ENCODE peak calls at places on chromosome 11, in ten cellular contexts. One of them, this sample, is unnamed.

GRCh38 chr11:69000391-69000790 is 12.7 kb downstream of the MRGPRF start:
- DNase-seq in uterus: no peak
- DNase-seq in astrocyte of the spinal cord: no peak
- DNase-seq in CD8-positive, alpha-beta T cell: no peak
- DNase-seq in body of pancreas: no peak
- DNase-seq in GM10248: no peak
- DNase-seq in natural killer cell: no peak
- DNase-seq in H9: peak; percentile 9
- DNase-seq in Calu3: no peak
- DNase-seq in GM20000: no peak
- DNase-seq in this sample: no peak

GRCh38 chr11:15988693-15989231 is 367.6 kb downstream of the SOX6 start:
- DNase-seq in H9: peak; percentile 72
- DNase-seq in Calu3: no peak
- DNase-seq in CD8-positive, alpha-beta T cell: no peak
- DNase-seq in GM10248: no peak
- DNase-seq in uterus: no peak
- DNase-seq in natural killer cell: no peak
- DNase-seq in astrocyte of the spinal cord: no peak
- DNase-seq in GM20000: no peak
- DNase-seq in body of pancreas: no peak
- DNase-seq in this sample: no peak

GRCh38 chr11:36258730-36259360 is 30.4 kb downstream of the COMMD9 start:
- DNase-seq in CD8-positive, alpha-beta T cell: no peak
- DNase-seq in GM20000: peak; percentile 37
- DNase-seq in Calu3: peak; percentile 76
- DNase-seq in uterus: peak; percentile 47
- DNase-seq in H9: peak; percentile 83
- DNase-seq in body of pancreas: peak; percentile 43
- DNase-seq in GM10248: peak; percentile 40
- DNase-seq in natural killer cell: no peak
- DNase-seq in astrocyte of the spinal cord: peak; percentile 68
- DNase-seq in this sample: peak; percentile 65

GRCh38 chr11:20563871-20564270 is 35.5 kb upstream of the SLC6A5 start:
- DNase-seq in CD8-positive, alpha-beta T cell: no peak
- DNase-seq in GM10248: no peak
- DNase-seq in astrocyte of the spinal cord: no peak
- DNase-seq in GM20000: no peak
- DNase-seq in natural killer cell: no peak
- DNase-seq in body of pancreas: no peak
- DNase-seq in uterus: no peak
- DNase-seq in Calu3: no peak
- DNase-seq in H9: no peak
- DNase-seq in this sample: no peak

GRCh38 chr11:63903884-63904283 is 13.1 kb downstream of the RCOR2 start:
- DNase-seq in Calu3: no peak
- DNase-seq in astrocyte of the spinal cord: no peak
- DNase-seq in H9: no peak
- DNase-seq in natural killer cell: no peak
- DNase-seq in GM10248: no peak
- DNase-seq in GM20000: no peak
- DNase-seq in CD8-positive, alpha-beta T cell: no peak
- DNase-seq in uterus: no peak
- DNase-seq in body of pancreas: no peak
- DNase-seq in this sample: no peak

GRCh38 chr11:113532697-113533424 is 57.7 kb upstream of the DRD2 start:
- DNase-seq in astrocyte of the spinal cord: peak; percentile 77
- DNase-seq in Calu3: peak; percentile 73
- DNase-seq in GM20000: peak; percentile 65
- DNase-seq in natural killer cell: peak; percentile 36
- DNase-seq in uterus: peak; percentile 66
- DNase-seq in H9: peak; percentile 77
- DNase-seq in body of pancreas: peak; percentile 80
- DNase-seq in GM10248: peak; percentile 69
- DNase-seq in CD8-positive, alpha-beta T cell: peak; percentile 59
- DNase-seq in this sample: peak; percentile 89

GRCh38 chr11:40235841-40236240 is 1223.6 kb downstream of the LRRC4C start:
- DNase-seq in GM20000: no peak
- DNase-seq in body of pancreas: no peak
- DNase-seq in natural killer cell: no peak
- DNase-seq in H9: no peak
- DNase-seq in astrocyte of the spinal cord: no peak
- DNase-seq in CD8-positive, alpha-beta T cell: no peak
- DNase-seq in uterus: no peak
- DNase-seq in GM10248: no peak
- DNase-seq in Calu3: no peak
- DNase-seq in this sample: no peak

GRCh38 chr11:111047376-111047775 is 198.1 kb upstream of the POU2AF2 start:
- DNase-seq in H9: peak; percentile 47
- DNase-seq in body of pancreas: no peak
- DNase-seq in uterus: no peak
- DNase-seq in GM10248: no peak
- DNase-seq in Calu3: no peak
- DNase-seq in natural killer cell: no peak
- DNase-seq in GM20000: no peak
- DNase-seq in CD8-positive, alpha-beta T cell: no peak
- DNase-seq in astrocyte of the spinal cord: no peak
- DNase-seq in this sample: no peak

GRCh38 chr11:82174610-82175009 is 559.1 kb downstream of the FAM181B start:
- DNase-seq in uterus: no peak
- DNase-seq in natural killer cell: no peak
- DNase-seq in astrocyte of the spinal cord: no peak
- DNase-seq in H9: no peak
- DNase-seq in body of pancreas: no peak
- DNase-seq in Calu3: no peak
- DNase-seq in GM20000: no peak
- DNase-seq in GM10248: no peak
- DNase-seq in CD8-positive, alpha-beta T cell: no peak
- DNase-seq in this sample: no peak

GRCh38 chr11:16511109-16511806 is 154.9 kb upstream of the SOX6 start:
- DNase-seq in GM20000: no peak
- DNase-seq in astrocyte of the spinal cord: peak; percentile 77
- DNase-seq in GM10248: no peak
- DNase-seq in natural killer cell: no peak
- DNase-seq in body of pancreas: no peak
- DNase-seq in H9: no peak
- DNase-seq in CD8-positive, alpha-beta T cell: no peak
- DNase-seq in uterus: no peak
- DNase-seq in Calu3: peak; percentile 4
- DNase-seq in this sample: peak; percentile 52

GRCh38 chr11:118305726-118306125 is 1.2 kb downstream of the CD3E start:
- DNase-seq in natural killer cell: no peak
- DNase-seq in uterus: no peak
- DNase-seq in GM20000: no peak
- DNase-seq in body of pancreas: no peak
- DNase-seq in CD8-positive, alpha-beta T cell: peak; percentile 54
- DNase-seq in astrocyte of the spinal cord: no peak
- DNase-seq in GM10248: no peak
- DNase-seq in H9: no peak
- DNase-seq in Calu3: no peak
- DNase-seq in this sample: no peak

GRCh38 chr11:116066777-116067176 is 562.6 kb upstream of the CADM1 start:
- DNase-seq in Calu3: no peak
- DNase-seq in GM10248: no peak
- DNase-seq in H9: no peak
- DNase-seq in natural killer cell: no peak
- DNase-seq in astrocyte of the spinal cord: no peak
- DNase-seq in uterus: no peak
- DNase-seq in GM20000: no peak
- DNase-seq in CD8-positive, alpha-beta T cell: no peak
- DNase-seq in body of pancreas: no peak
- DNase-seq in this sample: no peak

DNA sequence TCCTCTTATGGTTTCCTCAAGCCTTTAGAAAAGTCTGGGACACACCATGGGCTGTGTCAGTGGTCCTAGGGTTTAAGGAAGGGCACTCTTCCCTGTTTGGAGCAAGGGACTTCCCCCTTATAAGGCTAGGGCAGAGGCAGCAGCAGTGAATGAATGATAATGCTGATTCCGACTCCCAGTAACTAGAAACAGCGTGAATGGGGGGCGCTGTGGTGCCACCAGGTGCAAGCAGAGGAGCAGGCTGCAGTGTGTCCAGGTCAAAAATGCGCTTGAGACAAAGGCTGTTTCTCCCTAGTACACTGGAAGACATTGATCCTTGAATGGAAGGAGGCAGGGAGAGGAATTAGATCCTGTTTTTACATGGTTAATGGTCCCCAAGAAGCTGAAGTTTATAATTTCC is 11.6 kb upstream of the RIC3 start:
- DNase-seq in CD8-positive, alpha-beta T cell: no peak
- DNase-seq in uterus: no peak
- DNase-seq in H9: peak; percentile 67
- DNase-seq in natural killer cell: no peak
- DNase-seq in GM20000: no peak
- DNase-seq in astrocyte of the spinal cord: no peak
- DNase-seq in GM10248: no peak
- DNase-seq in body of pancreas: no peak
- DNase-seq in Calu3: no peak
- DNase-seq in this sample: no peak
- TF ChIP-seq CTCF in CD8-positive, alpha-beta T cell: no peak
- TF ChIP-seq CTCF in uterus: no peak
- TF ChIP-seq CTCF in H9: peak; percentile 58
- TF ChIP-seq CTCF in natural killer cell: no peak
- TF ChIP-seq CTCF in GM20000: no peak
- TF ChIP-seq CTCF in astrocyte of the spinal cord: no peak
- TF ChIP-seq CTCF in GM10248: no peak
- TF ChIP-seq CTCF in body of pancreas: no peak
- TF ChIP-seq CTCF in Calu3: no peak
- TF ChIP-seq CTCF in this sample: no peak

DNA sequence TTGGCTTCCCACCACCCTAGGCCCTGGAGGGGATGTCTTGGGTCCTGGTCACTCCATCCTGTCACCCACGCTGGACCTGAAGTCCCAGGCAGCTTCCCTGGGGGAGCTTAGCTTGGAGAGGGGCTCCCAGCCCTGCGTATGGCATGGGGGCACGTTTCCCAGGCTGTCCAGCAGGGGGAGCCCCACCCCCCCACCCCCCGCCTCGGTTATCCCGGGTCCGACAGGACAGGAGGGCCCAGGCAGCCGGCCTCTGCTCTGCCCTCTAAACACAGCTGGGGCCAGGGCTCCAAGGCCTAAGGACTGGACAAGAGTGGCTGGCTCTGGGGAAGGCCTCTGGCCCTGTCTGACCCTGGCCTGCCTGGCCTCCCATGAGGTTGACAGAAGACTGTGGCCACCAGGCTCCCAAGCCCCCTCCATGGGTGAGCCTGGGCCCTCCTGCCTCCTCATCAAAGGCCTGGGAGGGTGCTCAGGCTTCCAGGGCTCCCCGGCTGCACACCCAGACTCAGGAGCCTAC is 104.8 kb downstream of the NECTIN1 start:
- DNase-seq in GM20000: peak; percentile 53
- DNase-seq in Calu3: no peak
- DNase-seq in GM10248: peak; percentile 67
- DNase-seq in H9: peak; percentile 68
- DNase-seq in uterus: no peak
- DNase-seq in body of pancreas: no peak
- DNase-seq in CD8-positive, alpha-beta T cell: no peak
- DNase-seq in astrocyte of the spinal cord: no peak
- DNase-seq in natural killer cell: no peak
- DNase-seq in this sample: no peak
- TF ChIP-seq CTCF in GM20000: no peak
- TF ChIP-seq CTCF in Calu3: peak; percentile 49
- TF ChIP-seq CTCF in GM10248: peak; percentile 22
- TF ChIP-seq CTCF in H9: peak; percentile 92
- TF ChIP-seq CTCF in uterus: peak; percentile 13
- TF ChIP-seq CTCF in body of pancreas: no peak
- TF ChIP-seq CTCF in CD8-positive, alpha-beta T cell: peak; percentile 66
- TF ChIP-seq CTCF in astrocyte of the spinal cord: peak; percentile 47
- TF ChIP-seq CTCF in natural killer cell: peak; percentile 61
- TF ChIP-seq CTCF in this sample: peak; percentile 30

GRCh38 chr11:122308286-122308685 is 192.3 kb upstream of the BLID start:
- DNase-seq in uterus: no peak
- DNase-seq in CD8-positive, alpha-beta T cell: no peak
- DNase-seq in H9: no peak
- DNase-seq in GM20000: no peak
- DNase-seq in Calu3: no peak
- DNase-seq in natural killer cell: no peak
- DNase-seq in GM10248: no peak
- DNase-seq in astrocyte of the spinal cord: no peak
- DNase-seq in body of pancreas: no peak
- DNase-seq in this sample: no peak

GRCh38 chr11:122310701-122311100 is 194.7 kb upstream of the BLID start:
- DNase-seq in H9: no peak
- DNase-seq in GM10248: no peak
- DNase-seq in GM20000: no peak
- DNase-seq in Calu3: no peak
- DNase-seq in uterus: no peak
- DNase-seq in natural killer cell: no peak
- DNase-seq in astrocyte of the spinal cord: no peak
- DNase-seq in body of pancreas: no peak
- DNase-seq in CD8-positive, alpha-beta T cell: no peak
- DNase-seq in this sample: no peak

GRCh38 chr11:122317337-122317736 is 201.3 kb upstream of the BLID start:
- DNase-seq in H9: no peak
- DNase-seq in uterus: no peak
- DNase-seq in natural killer cell: no peak
- DNase-seq in body of pancreas: no peak
- DNase-seq in CD8-positive, alpha-beta T cell: no peak
- DNase-seq in astrocyte of the spinal cord: peak; percentile 36
- DNase-seq in GM20000: no peak
- DNase-seq in GM10248: no peak
- DNase-seq in Calu3: no peak
- DNase-seq in this sample: no peak

GRCh38 chr11:122309262-122309925 is 193.4 kb upstream of the BLID start:
- DNase-seq in natural killer cell: no peak
- DNase-seq in astrocyte of the spinal cord: peak; percentile 8
- DNase-seq in body of pancreas: no peak
- DNase-seq in uterus: no peak
- DNase-seq in CD8-positive, alpha-beta T cell: no peak
- DNase-seq in H9: no peak
- DNase-seq in Calu3: no peak
- DNase-seq in GM10248: no peak
- DNase-seq in GM20000: no peak
- DNase-seq in this sample: no peak

DNA sequence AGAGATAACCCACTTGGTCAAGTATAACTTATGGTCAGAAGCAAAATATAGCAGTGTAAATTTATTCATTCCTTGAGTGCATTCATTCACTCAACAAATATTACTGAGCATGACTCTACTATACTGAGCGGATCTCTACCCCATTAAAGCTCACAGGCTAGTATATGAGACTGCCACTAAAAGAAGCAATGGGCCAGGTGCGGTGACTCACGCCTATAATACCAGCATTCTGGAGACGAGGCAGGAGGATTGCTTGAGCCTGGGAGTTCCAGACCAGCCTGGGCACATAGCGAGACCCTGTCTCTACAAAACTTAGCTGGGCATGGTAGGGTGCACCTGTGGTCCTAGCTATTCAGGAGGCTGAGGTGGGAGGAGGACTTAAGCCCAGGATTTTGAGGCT is 197.6 kb upstream of the BLID start:
- DNase-seq in astrocyte of the spinal cord: no peak
- DNase-seq in uterus: no peak
- DNase-seq in GM10248: no peak
- DNase-seq in CD8-positive, alpha-beta T cell: no peak
- DNase-seq in GM20000: no peak
- DNase-seq in H9: no peak
- DNase-seq in body of pancreas: no peak
- DNase-seq in natural killer cell: no peak
- DNase-seq in Calu3: no peak
- DNase-seq in this sample: no peak
- TF ChIP-seq CTCF in astrocyte of the spinal cord: no peak
- TF ChIP-seq CTCF in uterus: no peak
- TF ChIP-seq CTCF in GM10248: no peak
- TF ChIP-seq CTCF in CD8-positive, alpha-beta T cell: no peak
- TF ChIP-seq CTCF in GM20000: no peak
- TF ChIP-seq CTCF in H9: no peak
- TF ChIP-seq CTCF in body of pancreas: no peak
- TF ChIP-seq CTCF in natural killer cell: no peak
- TF ChIP-seq CTCF in Calu3: no peak
- TF ChIP-seq CTCF in this sample: no peak

GRCh38 chr11:123323482-123324056 is 106.5 kb upstream of the GRAMD1B start:
- DNase-seq in natural killer cell: no peak
- DNase-seq in body of pancreas: no peak
- DNase-seq in uterus: no peak
- DNase-seq in GM10248: no peak
- DNase-seq in CD8-positive, alpha-beta T cell: no peak
- DNase-seq in astrocyte of the spinal cord: no peak
- DNase-seq in Calu3: no peak
- DNase-seq in H9: no peak
- DNase-seq in GM20000: no peak
- DNase-seq in this sample: no peak
- TF ChIP-seq CTCF in natural killer cell: no peak
- TF ChIP-seq CTCF in body of pancreas: no peak
- TF ChIP-seq CTCF in uterus: no peak
- TF ChIP-seq CTCF in GM10248: no peak
- TF ChIP-seq CTCF in CD8-positive, alpha-beta T cell: no peak
- TF ChIP-seq CTCF in astrocyte of the spinal cord: no peak
- TF ChIP-seq CTCF in Calu3: no peak
- TF ChIP-seq CTCF in H9: no peak
- TF ChIP-seq CTCF in GM20000: no peak
- TF ChIP-seq CTCF in this sample: no peak